ENCODE peak calls at places on chromosomes 3 and 15, in five cellular contexts. One of them, this sample, is unnamed.

GRCh38 chr3:150825916-150826377 is 63.0 kb upstream of the SIAH2 start:
- DNase-seq in progenitor cell of endocrine pancreas: no peak
- DNase-seq in psoas muscle: no peak
- DNase-seq in HFFc6: no peak
- DNase-seq in stimulated activated CD8-positive, alpha-beta memory T cell treated with anti-CD3 and anti-CD28 coated beads, Interleukin-12 subunit alpha, Interleukin-12 subunit beta, amount 100 ng/mL, for 4 hours: no peak
- DNase-seq in this sample: no peak

GRCh38 chr3:141422961-141423582 is 54.8 kb downstream of the ZBTB38 start:
- DNase-seq in progenitor cell of endocrine pancreas: no peak
- DNase-seq in stimulated activated CD8-positive, alpha-beta memory T cell treated with anti-CD3 and anti-CD28 coated beads, Interleukin-12 subunit alpha, Interleukin-12 subunit beta, amount 100 ng/mL, for 4 hours: no peak
- DNase-seq in HFFc6: no peak
- DNase-seq in psoas muscle: no peak
- DNase-seq in this sample: no peak

GRCh38 chr15:25772500-25772899 is 90.6 kb downstream of the ATP10A start:
- DNase-seq in psoas muscle: no peak
- DNase-seq in progenitor cell of endocrine pancreas: no peak
- DNase-seq in stimulated activated CD8-positive, alpha-beta memory T cell treated with anti-CD3 and anti-CD28 coated beads, Interleukin-12 subunit alpha, Interleukin-12 subunit beta, amount 100 ng/mL, for 4 hours: no peak
- DNase-seq in HFFc6: no peak
- DNase-seq in this sample: no peak

GRCh38 chr15:38895326-38896282 is 331.0 kb upstream of the RASGRP1 start:
- DNase-seq in HFFc6: peak
- DNase-seq in progenitor cell of endocrine pancreas: no peak
- DNase-seq in psoas muscle: no peak
- DNase-seq in stimulated activated CD8-positive, alpha-beta memory T cell treated with anti-CD3 and anti-CD28 coated beads, Interleukin-12 subunit alpha, Interleukin-12 subunit beta, amount 100 ng/mL, for 4 hours: no peak
- DNase-seq in this sample: no peak

GRCh38 chr15:90347666-90348065 is 4.4 kb upstream of the ZNF774 start:
- DNase-seq in HFFc6: no peak
- DNase-seq in stimulated activated CD8-positive, alpha-beta memory T cell treated with anti-CD3 and anti-CD28 coated beads, Interleukin-12 subunit alpha, Interleukin-12 subunit beta, amount 100 ng/mL, for 4 hours: no peak
- DNase-seq in psoas muscle: no peak
- DNase-seq in progenitor cell of endocrine pancreas: no peak
- DNase-seq in this sample: no peak

GRCh38 chr15:73747847-73748605 is 5.1 kb downstream of the INSYN1 start:
- DNase-seq in psoas muscle: no peak
- DNase-seq in progenitor cell of endocrine pancreas: no peak
- DNase-seq in HFFc6: no peak
- DNase-seq in stimulated activated CD8-positive, alpha-beta memory T cell treated with anti-CD3 and anti-CD28 coated beads, Interleukin-12 subunit alpha, Interleukin-12 subunit beta, amount 100 ng/mL, for 4 hours: no peak
- DNase-seq in this sample: no peak

GRCh38 chr3:122679467-122680291 is 960 bp upstream of the PARP14 start:
- DNase-seq in HFFc6: peak
- DNase-seq in stimulated activated CD8-positive, alpha-beta memory T cell treated with anti-CD3 and anti-CD28 coated beads, Interleukin-12 subunit alpha, Interleukin-12 subunit beta, amount 100 ng/mL, for 4 hours: no peak
- DNase-seq in progenitor cell of endocrine pancreas: no peak
- DNase-seq in psoas muscle: peak
- DNase-seq in this sample: no peak

GRCh38 chr3:18630295-18630694 is 205.2 kb upstream of the SATB1 start:
- DNase-seq in HFFc6: no peak
- DNase-seq in progenitor cell of endocrine pancreas: no peak
- DNase-seq in psoas muscle: no peak
- DNase-seq in stimulated activated CD8-positive, alpha-beta memory T cell treated with anti-CD3 and anti-CD28 coated beads, Interleukin-12 subunit alpha, Interleukin-12 subunit beta, amount 100 ng/mL, for 4 hours: no peak
- DNase-seq in this sample: no peak

GRCh38 chr3:136171097-136171542 is 25.0 kb downstream of the MSL2 start:
- DNase-seq in HFFc6: no peak
- DNase-seq in stimulated activated CD8-positive, alpha-beta memory T cell treated with anti-CD3 and anti-CD28 coated beads, Interleukin-12 subunit alpha, Interleukin-12 subunit beta, amount 100 ng/mL, for 4 hours: no peak
- DNase-seq in psoas muscle: no peak
- DNase-seq in progenitor cell of endocrine pancreas: no peak
- DNase-seq in this sample: no peak